ENCODE peak calls at places on chromosomes 6 and 20, in eight cellular contexts. A is CD4-positive, alpha-beta memory T cell; W is PC-9; H is MM.1S; D is heart left ventricle; Z is cardiac muscle cell; I is astrocyte; J is transverse colon. U is an unnamed sample. For H3K4me1 and H3K9me3, the result is how much of the 10 kb centered on the place peaks cover.

GRCh38 chr20:44068780-44069191 is 118.2 kb downstream of the JPH2 start:
- DNase-seq in I (no peak), W (no peak), H (no peak), A (no peak), D (no peak), J (no peak), Z (no peak), U (no peak)

GRCh38 chr6:111888928-111889696 is 15.9 kb upstream of the FYN start:
- DNase-seq in J (no peak), D (peak), H (no peak), I (no peak), Z (peak), A (no peak), W (no peak), U (no peak)

GRCh38 chr6:131182991-131183425 is 47.7 kb downstream of the AKAP7 start:
- DNase-seq in Z (peak), J (no peak), I (no peak), H (no peak), D (no peak), A (peak), W (no peak), U (no peak)

GRCh38 chr20:46004813-46005505 is 3.7 kb upstream of the MMP9 start:
- DNase-seq in A (peak), H (no peak), Z (peak), I (no peak), J (peak), D (peak), W (peak), U (no peak)

GRCh38 chr20:43397147-43397546 is 60.5 kb upstream of the SRSF6 start:
- DNase-seq in J (no peak), I (no peak), A (no peak), D (no peak), W (no peak), H (no peak), Z (no peak), U (no peak)

GRCh38 chr6:156068870-156069269 is 613.2 kb upstream of the NOX3 start:
- DNase-seq in Z (no peak), I (no peak), D (no peak), J (no peak), H (no peak), W (no peak), A (no peak), U (no peak)

GRCh38 chr6:145015739-145016558 is 719.4 kb downstream of the EPM2A start:
- DNase-seq in D (no peak), J (no peak), Z (peak), W (peak), I (peak), H (no peak), A (no peak), U (peak)

GRCh38 chr6:159110013-159110412 is 59.2 kb upstream of the FNDC1 start:
- DNase-seq in J (no peak), I (peak), H (no peak), Z (peak), D (no peak), W (no peak), A (peak), U (no peak)

GRCh38 chr6:145148392-145149175 is 586.7 kb downstream of the EPM2A start:
- DNase-seq in J (no peak), W (peak), I (peak), Z (peak), D (peak), H (peak), A (no peak), U (no peak)

GRCh38 chr6:34011298-34011697 is 134.6 kb downstream of the GRM4 start:
- DNase-seq in H (no peak), D (no peak), A (no peak), Z (no peak), W (no peak), I (no peak), J (no peak), U (no peak)

GRCh38 chr20:37339208-37339607 is 6.7 kb upstream of the SRC start:
- DNase-seq in I (no peak), Z (no peak), A (no peak), J (no peak), H (no peak), D (no peak), W (no peak), U (no peak)

GRCh38 chr6:5378331-5378730 is 117.0 kb downstream of the FARS2 start:
- DNase-seq in D (no peak), I (no peak), W (no peak), H (no peak), J (no peak), Z (no peak), A (no peak), U (no peak)

GRCh38 chr6:126152346-126152745 is 166.0 kb downstream of the TRMT11 start:
- DNase-seq in I (no peak), A (no peak), J (no peak), D (no peak), W (no peak), Z (no peak), H (no peak), U (no peak)

GRCh38 chr6:143755301-143755744 is 77.6 kb downstream of the PHACTR2 start:
- DNase-seq in A (no peak), W (no peak), I (peak), Z (peak), J (no peak), D (no peak), H (no peak), U (no peak)

GRCh38 chr20:63540417-63541186 is 3.4 kb upstream of the PTK6 start:
- DNase-seq in Z (no peak), I (no peak), H (no peak), D (no peak), J (no peak), W (no peak), A (no peak), U (no peak)
- H3K4me1 ChIP-seq in Z (under half), I (under half), H (under half), D (under half), J (under half), W (half or more), A (under half), U (under half)

DNA sequence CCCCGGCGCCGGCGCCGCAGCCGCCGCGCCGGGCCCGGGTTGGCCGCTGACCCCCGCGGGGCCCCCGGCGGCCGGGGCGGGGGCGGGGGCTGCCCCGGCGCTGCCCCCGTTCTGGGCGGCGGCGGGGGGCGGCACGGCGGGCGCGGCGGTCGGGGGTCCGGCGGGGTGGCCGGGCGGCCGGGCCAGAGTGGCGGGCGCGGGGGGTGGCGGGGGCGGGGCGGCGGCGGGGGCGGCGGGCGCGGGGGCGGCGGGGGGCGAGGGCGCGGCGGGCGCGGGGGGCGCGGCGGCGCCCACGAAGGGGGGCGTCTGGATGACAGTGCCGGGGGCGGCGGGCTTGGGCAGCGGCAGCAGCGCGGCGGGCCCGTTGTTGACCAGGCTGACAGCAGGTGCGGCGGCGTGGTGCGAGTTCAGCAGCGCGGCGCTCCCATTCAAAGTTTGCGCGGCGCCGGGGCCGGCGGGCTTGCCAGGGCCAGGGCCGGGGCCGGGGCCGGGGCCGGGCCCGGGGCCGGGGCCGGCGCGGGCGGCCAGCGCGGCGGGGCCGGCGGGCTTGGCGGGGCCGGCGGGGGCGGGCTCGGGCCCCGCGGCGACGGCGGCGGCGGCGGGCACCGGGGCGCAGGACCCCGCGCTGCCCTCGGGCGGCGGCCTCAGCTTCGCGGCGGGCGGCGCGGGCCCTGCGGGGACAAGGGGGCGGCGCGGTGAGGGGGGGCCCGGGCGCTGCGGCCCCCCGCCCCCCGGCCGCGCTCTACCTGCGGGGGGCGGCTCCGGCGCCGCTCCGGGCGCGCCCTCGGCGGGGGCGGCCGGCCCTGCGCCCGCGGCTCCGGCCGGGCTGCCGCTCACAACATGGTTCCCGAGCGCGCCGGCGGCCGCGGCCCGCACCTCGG is 653 bp downstream of the TAF4 start:
- DNase-seq in Z (no peak), J (peak), W (peak), I (no peak), A (no peak), D (no peak), H (peak), U (no peak)
- H3K27ac ChIP-seq in Z (peak), J (peak), W (no peak), I (no peak), A (no peak), D (peak), H (no peak), U (no peak)

DNA sequence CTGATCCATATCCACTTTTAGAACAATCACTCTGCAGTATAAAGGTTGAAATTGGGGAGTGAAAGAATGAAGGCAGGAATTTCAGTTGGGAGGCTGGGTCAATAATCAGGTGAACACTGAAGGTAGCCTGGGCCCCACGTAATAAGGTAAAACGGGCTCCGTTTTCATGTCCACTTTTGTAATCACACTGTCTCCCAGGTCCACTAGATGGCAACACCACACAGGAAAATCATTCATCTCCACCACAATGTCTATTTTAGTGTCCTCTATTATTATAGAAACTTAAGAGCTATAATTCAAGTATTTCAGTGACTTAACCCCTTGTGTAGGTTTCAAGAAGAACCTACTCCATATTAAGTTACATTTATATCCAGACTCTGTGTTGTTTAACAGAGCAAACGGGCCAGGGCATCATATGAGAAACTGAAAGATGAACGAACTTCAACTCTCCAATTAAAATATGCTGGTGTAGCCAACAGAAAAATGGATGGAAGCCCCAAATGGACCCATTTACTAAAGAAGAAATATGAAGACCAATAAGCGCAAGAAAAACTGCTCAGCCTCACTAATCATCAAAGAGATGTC is 45.9 kb upstream of the MC3R start:
- DNase-seq in I (no peak), H (peak), W (peak), J (no peak), A (no peak), Z (peak), D (no peak), U (no peak)
- H3K9me3 ChIP-seq in I (under half), H (under half), W (under half), J (under half), A (under half), Z (under half), D (under half), U (under half)

GRCh38 chr20:50118203-50118602 is 5.3 kb upstream of the UBE2V1 start:
- DNase-seq in D (no peak), J (no peak), I (no peak), A (no peak), Z (no peak), H (no peak), W (no peak), U (no peak)
- H3K4me1 ChIP-seq in D (under half), J (under half), I (under half), A (under half), Z (under half), H (under half), W (under half), U (under half)

DNA sequence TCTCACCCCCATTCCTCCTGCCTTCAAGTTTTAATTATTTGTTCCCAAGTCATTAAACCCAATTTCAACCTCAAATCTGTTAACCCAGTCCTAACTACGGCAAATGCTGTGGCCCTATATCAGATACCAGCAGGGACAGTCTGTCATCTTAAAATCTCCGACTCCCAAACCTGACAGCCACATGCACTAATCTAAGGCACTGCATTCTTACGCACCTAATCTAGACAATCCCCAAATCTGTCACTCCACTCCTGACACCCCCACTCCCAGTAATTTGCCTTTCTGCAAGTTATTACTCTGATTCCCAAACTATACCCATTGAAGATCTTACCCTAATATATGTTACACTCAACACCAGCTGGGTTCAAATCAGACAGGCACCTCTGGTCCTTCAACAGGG is 2.5 kb downstream of the MTCH1 start:
- DNase-seq in D (no peak), I (no peak), J (no peak), W (no peak), Z (no peak), H (no peak), A (no peak), U (no peak)
- H3K27ac ChIP-seq in D (peak), I (no peak), J (no peak), W (no peak), Z (no peak), H (no peak), A (peak), U (no peak)

DNA sequence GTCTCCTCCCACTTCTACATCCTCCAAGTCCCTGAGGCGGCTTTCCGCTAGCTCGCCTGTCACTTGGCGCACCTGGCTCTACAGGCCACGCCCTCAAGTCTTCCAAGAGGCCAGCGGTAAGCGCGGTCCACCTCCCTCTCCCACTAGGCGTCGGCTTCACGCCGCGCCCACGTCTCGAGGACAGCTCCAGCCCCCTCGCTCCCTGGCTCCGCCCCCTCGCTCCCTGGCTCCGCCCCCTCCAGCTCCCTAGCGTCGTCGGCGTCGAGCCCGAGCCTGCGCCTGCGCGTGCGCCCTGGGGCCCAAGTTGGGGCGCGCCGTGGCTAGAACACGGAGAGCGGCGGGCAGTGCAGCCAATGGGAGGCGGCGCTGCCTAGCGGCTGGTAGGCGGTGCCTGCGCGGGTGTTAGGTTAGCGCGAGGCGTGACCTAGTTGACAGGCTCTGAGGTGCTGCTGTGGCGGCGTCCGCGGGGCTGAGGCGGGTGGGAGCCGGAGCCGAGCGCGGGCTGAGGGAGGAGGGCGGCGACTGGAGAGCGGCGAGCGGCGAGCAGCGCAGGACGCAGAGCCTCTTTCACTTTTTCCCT is at the start of gene MACROD2:
- DNase-seq in Z (peak), I (peak), H (no peak), D (peak), J (peak), W (peak), A (no peak), U (peak)
- H3K9me3 ChIP-seq in Z (under half), I (under half), H (under half), D (under half), J (under half), W (under half), A (under half), U (under half)

GRCh38 chr6:136843210-136843609 is 20.8 kb downstream of the PEX7 start:
- DNase-seq in A (no peak), H (no peak), Z (no peak), W (no peak), J (no peak), D (no peak), I (no peak), U (no peak)

GRCh38 chr6:136840612-136841011 is 18.2 kb downstream of the PEX7 start:
- DNase-seq in Z (no peak), J (no peak), A (no peak), D (no peak), I (no peak), W (no peak), H (no peak), U (no peak)

DNA sequence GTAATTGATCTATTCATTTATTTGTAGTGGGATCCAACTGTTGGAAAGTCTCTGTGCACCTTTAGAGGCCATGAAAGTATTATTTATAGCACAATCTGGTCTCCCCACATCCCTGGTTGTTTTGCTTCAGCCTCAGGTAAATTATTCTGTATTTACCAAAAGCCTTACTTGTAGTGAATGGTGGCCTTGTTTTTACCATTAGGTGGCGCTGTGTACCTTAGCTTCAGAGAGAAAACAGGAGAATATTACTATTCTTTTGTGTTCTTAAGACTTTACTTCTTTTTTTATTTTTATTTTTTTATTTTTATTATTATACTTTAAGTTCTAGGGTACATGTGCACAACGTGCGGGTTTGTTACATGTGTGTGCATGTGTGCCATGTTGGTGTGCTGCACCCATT is 23.7 kb downstream of the PEX7 start:
- DNase-seq in J (peak), H (peak), Z (peak), A (peak), I (peak), W (peak), D (no peak), U (no peak)
- H3K4me1 ChIP-seq in J (under half), H (under half), Z (under half), A (under half), I (under half), W (under half), D (under half), U (under half)

GRCh38 chr6:37557645-37558114 is 58.0 kb upstream of the CCDC167 start:
- DNase-seq in A (no peak), J (no peak), H (no peak), W (no peak), I (no peak), Z (no peak), D (no peak), U (no peak)
- H3K27ac ChIP-seq in A (no peak), J (no peak), H (no peak), W (no peak), I (no peak), Z (no peak), D (no peak), U (no peak)